ENCODE peak calls at places on chromosome 3, in four cellular contexts. One of them, this sample, is unnamed.

GRCh38 chr3:179666436-179667035 is 13.7 kb downstream of the USP13 start:
- DNase-seq in ovary: peak; percentile 59
- DNase-seq in cardiac fibroblast: no peak
- DNase-seq in HFFc6: no peak
- DNase-seq in this sample: no peak

GRCh38 chr3:44277925-44278324 is 36.2 kb downstream of the TOPAZ1 start:
- DNase-seq in ovary: no peak
- DNase-seq in HFFc6: no peak
- DNase-seq in cardiac fibroblast: no peak
- DNase-seq in this sample: no peak

GRCh38 chr3:74273555-74274402 is 340.7 kb downstream of the CNTN3 start:
- DNase-seq in cardiac fibroblast: no peak
- DNase-seq in ovary: no peak
- DNase-seq in HFFc6: no peak
- DNase-seq in this sample: no peak

GRCh38 chr3:73611176-73611575 is 13.6 kb downstream of the PDZRN3 start:
- DNase-seq in HFFc6: peak; percentile 8
- DNase-seq in ovary: no peak
- DNase-seq in cardiac fibroblast: peak; percentile 45
- DNase-seq in this sample: no peak

GRCh38 chr3:72520690-72521308 is 327.4 kb downstream of the SHQ1 start:
- DNase-seq in cardiac fibroblast: peak; percentile 57
- DNase-seq in ovary: no peak
- DNase-seq in HFFc6: peak; percentile 1
- DNase-seq in this sample: peak; percentile 54

GRCh38 chr3:150545419-150546225 is 674 bp downstream of the SERP1 start:
- DNase-seq in HFFc6: peak; percentile 8
- DNase-seq in cardiac fibroblast: no peak
- DNase-seq in ovary: no peak
- DNase-seq in this sample: peak; percentile 34

GRCh38 chr3:94336076-94336741 is 273.3 kb downstream of the NSUN3 start:
- DNase-seq in ovary: no peak
- DNase-seq in HFFc6: peak; percentile 18
- DNase-seq in cardiac fibroblast: peak; percentile 84
- DNase-seq in this sample: peak; percentile 21

GRCh38 chr3:99472385-99472784 is 166.0 kb upstream of the COL8A1 start:
- DNase-seq in ovary: no peak
- DNase-seq in cardiac fibroblast: peak; percentile 22
- DNase-seq in HFFc6: no peak
- DNase-seq in this sample: no peak

GRCh38 chr3:44915702-44916438 is 41.5 kb downstream of the TGM4 start:
- DNase-seq in cardiac fibroblast: peak; percentile 36
- DNase-seq in HFFc6: peak; percentile 48
- DNase-seq in ovary: no peak
- DNase-seq in this sample: no peak

GRCh38 chr3:177318559-177318958 is 121.3 kb upstream of the TBL1XR1 start:
- DNase-seq in ovary: no peak
- DNase-seq in HFFc6: no peak
- DNase-seq in cardiac fibroblast: no peak
- DNase-seq in this sample: no peak

GRCh38 chr3:189395825-189396224 is 224.1 kb downstream of the TPRG1 start:
- DNase-seq in cardiac fibroblast: no peak
- DNase-seq in ovary: no peak
- DNase-seq in HFFc6: no peak
- DNase-seq in this sample: no peak

GRCh38 chr3:134597390-134597975 is 53.3 kb downstream of the KY start:
- DNase-seq in cardiac fibroblast: peak; percentile 67
- DNase-seq in ovary: no peak
- DNase-seq in HFFc6: no peak
- DNase-seq in this sample: no peak
- TF ChIP-seq CTCF in cardiac fibroblast: no peak
- TF ChIP-seq CTCF in ovary: no peak
- TF ChIP-seq CTCF in HFFc6: no peak
- TF ChIP-seq CTCF in this sample: no peak

GRCh38 chr3:123936400-123936799 is 24.6 kb downstream of the CCDC14 start:
- DNase-seq in ovary: no peak
- DNase-seq in HFFc6: peak; percentile 34
- DNase-seq in cardiac fibroblast: no peak
- DNase-seq in this sample: no peak

GRCh38 chr3:123935830-123936229 is 25.2 kb downstream of the CCDC14 start:
- DNase-seq in ovary: no peak
- DNase-seq in HFFc6: no peak
- DNase-seq in cardiac fibroblast: no peak
- DNase-seq in this sample: no peak

GRCh38 chr3:123939706-123940105 is 21.3 kb downstream of the CCDC14 start:
- DNase-seq in HFFc6: no peak
- DNase-seq in cardiac fibroblast: no peak
- DNase-seq in ovary: no peak
- DNase-seq in this sample: no peak

GRCh38 chr3:123941150-123941941 is 19.7 kb downstream of the CCDC14 start:
- DNase-seq in ovary: no peak
- DNase-seq in HFFc6: peak; percentile 16
- DNase-seq in cardiac fibroblast: no peak
- DNase-seq in this sample: no peak
- TF ChIP-seq CTCF in ovary: no peak
- TF ChIP-seq CTCF in HFFc6: peak; percentile 72
- TF ChIP-seq CTCF in cardiac fibroblast: no peak
- TF ChIP-seq CTCF in this sample: no peak

GRCh38 chr3:52910823-52911222 is 13.5 kb upstream of the STIMATE start:
- DNase-seq in HFFc6: no peak
- DNase-seq in cardiac fibroblast: no peak
- DNase-seq in ovary: no peak
- DNase-seq in this sample: no peak
- TF ChIP-seq CTCF in HFFc6: no peak
- TF ChIP-seq CTCF in cardiac fibroblast: no peak
- TF ChIP-seq CTCF in ovary: no peak
- TF ChIP-seq CTCF in this sample: no peak

DNA sequence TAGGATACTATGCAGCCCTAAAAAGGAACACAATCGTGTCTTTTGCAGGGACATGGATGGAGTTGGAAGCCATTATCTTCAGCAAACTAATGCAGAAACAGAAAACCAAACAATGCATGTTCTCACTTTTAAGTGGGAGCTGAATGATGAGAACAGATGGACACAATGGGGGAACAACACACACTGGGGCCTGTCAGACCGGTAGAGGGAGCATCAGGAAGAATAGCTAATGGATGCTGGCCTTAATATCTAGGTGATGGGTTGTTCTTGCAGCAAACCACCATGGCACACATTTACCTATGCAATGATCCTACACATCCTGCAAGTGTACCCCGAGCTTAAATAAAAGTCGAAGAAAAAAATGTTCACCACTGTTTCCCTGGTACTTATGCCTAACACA is 17.5 kb downstream of the SENP7 start:
- DNase-seq in ovary: no peak
- DNase-seq in cardiac fibroblast: no peak
- DNase-seq in HFFc6: no peak
- DNase-seq in this sample: no peak
- TF ChIP-seq CTCF in ovary: no peak
- TF ChIP-seq CTCF in cardiac fibroblast: peak; percentile 20
- TF ChIP-seq CTCF in HFFc6: peak; percentile 24
- TF ChIP-seq CTCF in this sample: no peak

DNA sequence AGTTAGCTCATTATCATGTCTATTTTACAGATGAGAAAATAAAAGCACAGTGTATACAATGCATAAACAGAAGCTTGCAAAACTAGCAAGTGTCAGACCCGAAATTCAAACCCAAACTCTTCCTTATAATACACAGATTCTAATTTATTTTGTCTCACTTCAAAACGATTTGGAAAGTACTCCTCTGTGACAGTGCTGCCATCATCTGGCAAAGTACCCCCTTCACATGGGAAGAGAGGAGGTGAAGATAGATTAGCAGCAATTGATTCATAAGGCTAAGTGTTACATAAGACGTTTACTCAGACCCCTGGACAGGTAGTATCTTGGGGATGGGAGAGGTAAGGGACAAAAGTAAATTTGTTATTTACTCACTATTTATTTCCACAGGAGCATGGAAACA is 744.0 kb upstream of the SGO1 start:
- DNase-seq in HFFc6: peak; percentile 11
- DNase-seq in cardiac fibroblast: peak; percentile 29
- DNase-seq in ovary: no peak
- DNase-seq in this sample: peak; percentile 45
- TF ChIP-seq CTCF in HFFc6: peak; percentile 71
- TF ChIP-seq CTCF in cardiac fibroblast: peak; percentile 40
- TF ChIP-seq CTCF in ovary: no peak
- TF ChIP-seq CTCF in this sample: peak; percentile 27

GRCh38 chr3:196051336-196052076 is 30.4 kb downstream of the TFRC start:
- DNase-seq in ovary: no peak
- DNase-seq in cardiac fibroblast: no peak
- DNase-seq in HFFc6: no peak
- DNase-seq in this sample: no peak

GRCh38 chr3:196049567-196050122 is 32.2 kb downstream of the TFRC start:
- DNase-seq in ovary: no peak
- DNase-seq in cardiac fibroblast: no peak
- DNase-seq in HFFc6: no peak
- DNase-seq in this sample: no peak

GRCh38 chr3:196047391-196048030 is 34.4 kb downstream of the TFRC start:
- DNase-seq in HFFc6: no peak
- DNase-seq in cardiac fibroblast: no peak
- DNase-seq in ovary: no peak
- DNase-seq in this sample: no peak

GRCh38 chr3:196050597-196050996 is 31.3 kb downstream of the TFRC start:
- DNase-seq in ovary: no peak
- DNase-seq in HFFc6: no peak
- DNase-seq in cardiac fibroblast: no peak
- DNase-seq in this sample: no peak

DNA sequence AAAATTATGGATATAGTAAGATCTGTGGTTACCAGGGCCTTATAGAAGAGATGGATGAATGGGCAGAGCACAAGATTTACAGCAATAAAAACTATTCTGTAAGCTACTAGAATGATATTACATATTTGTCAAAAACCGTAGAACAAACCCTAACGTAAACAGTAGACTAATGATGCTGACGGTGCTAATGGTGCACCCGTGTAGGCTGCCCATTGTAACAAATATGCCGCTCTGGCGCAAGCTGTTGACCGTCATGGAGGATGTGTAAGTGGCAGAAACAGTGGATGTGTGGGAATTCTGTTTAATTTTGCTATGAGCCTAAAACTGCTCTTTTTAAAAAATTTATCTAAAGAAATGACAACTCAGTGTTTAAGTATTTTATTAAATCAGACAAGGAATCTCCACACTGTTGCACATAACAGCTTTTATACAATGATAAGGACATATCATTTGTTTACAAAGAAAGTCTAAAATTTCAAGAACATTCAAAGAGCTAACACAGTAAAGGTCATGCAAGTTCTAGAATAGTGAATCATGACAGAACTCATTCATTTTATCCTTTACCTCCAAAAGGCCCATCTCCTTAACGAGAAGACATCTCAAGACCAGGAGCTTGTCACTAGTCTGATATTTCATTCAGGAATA is 32.8 kb downstream of the TFRC start:
- DNase-seq in cardiac fibroblast: no peak
- DNase-seq in HFFc6: no peak
- DNase-seq in ovary: no peak
- DNase-seq in this sample: no peak
- TF ChIP-seq CTCF in cardiac fibroblast: no peak
- TF ChIP-seq CTCF in HFFc6: no peak
- TF ChIP-seq CTCF in ovary: no peak
- TF ChIP-seq CTCF in this sample: no peak

GRCh38 chr3:63661242-63661641 is 8.8 kb downstream of the SNTN start:
- DNase-seq in HFFc6: no peak
- DNase-seq in ovary: no peak
- DNase-seq in cardiac fibroblast: no peak
- DNase-seq in this sample: peak; percentile 23
- TF ChIP-seq CTCF in HFFc6: peak; percentile 72
- TF ChIP-seq CTCF in ovary: no peak
- TF ChIP-seq CTCF in cardiac fibroblast: peak; percentile 18
- TF ChIP-seq CTCF in this sample: no peak

This sample was measured in Calu3.